ENCODE peak calls at places on chromosomes 3 and 15, in nine cellular contexts. One of them, this sample, is unnamed.
A peak's percentile ranks its signal among the peaks of the same experiment; 100 is the strongest.

GRCh38 chr3:132652640-132653270 is 6.9 kb downstream of the ACAD11 start:
- DNase-seq in GM23248: peak; percentile 68
- DNase-seq in AG04450: no peak
- DNase-seq in endodermal cell: no peak
- DNase-seq in psoas muscle: no peak
- DNase-seq in H7: no peak
- DNase-seq in tibial artery: no peak
- DNase-seq in Peyer's patch: no peak
- DNase-seq in heart left ventricle: no peak
- DNase-seq in this sample: no peak

GRCh38 chr3:161272524-161272923 is 51.4 kb downstream of the NMD3 start:
- DNase-seq in endodermal cell: no peak
- DNase-seq in H7: no peak
- DNase-seq in Peyer's patch: no peak
- DNase-seq in psoas muscle: no peak
- DNase-seq in GM23248: no peak
- DNase-seq in tibial artery: no peak
- DNase-seq in AG04450: no peak
- DNase-seq in heart left ventricle: no peak
- DNase-seq in this sample: no peak

GRCh38 chr15:64460737-64461576 is 579 bp downstream of the ZNF609 start:
- DNase-seq in tibial artery: peak; percentile 38
- DNase-seq in heart left ventricle: peak; percentile 28
- DNase-seq in H7: no peak
- DNase-seq in AG04450: peak; percentile 52
- DNase-seq in psoas muscle: no peak
- DNase-seq in Peyer's patch: peak; percentile 53
- DNase-seq in endodermal cell: peak; percentile 76
- DNase-seq in GM23248: peak; percentile 91
- DNase-seq in this sample: peak; percentile 69

GRCh38 chr3:84783281-84783680 is 175.5 kb upstream of the CADM2 start:
- DNase-seq in heart left ventricle: no peak
- DNase-seq in GM23248: no peak
- DNase-seq in tibial artery: no peak
- DNase-seq in Peyer's patch: no peak
- DNase-seq in psoas muscle: no peak
- DNase-seq in AG04450: no peak
- DNase-seq in H7: no peak
- DNase-seq in endodermal cell: no peak
- DNase-seq in this sample: no peak

GRCh38 chr3:194084284-194084683 is 51.7 kb upstream of the HES1 start:
- DNase-seq in psoas muscle: no peak
- DNase-seq in heart left ventricle: no peak
- DNase-seq in AG04450: no peak
- DNase-seq in GM23248: no peak
- DNase-seq in tibial artery: no peak
- DNase-seq in H7: no peak
- DNase-seq in endodermal cell: peak; percentile 47
- DNase-seq in Peyer's patch: peak; percentile 59
- DNase-seq in this sample: peak; percentile 25

GRCh38 chr3:165854696-165855095 is 17.5 kb upstream of the BCHE start:
- DNase-seq in psoas muscle: no peak
- DNase-seq in AG04450: no peak
- DNase-seq in Peyer's patch: no peak
- DNase-seq in heart left ventricle: no peak
- DNase-seq in tibial artery: no peak
- DNase-seq in endodermal cell: no peak
- DNase-seq in H7: peak; percentile 9
- DNase-seq in GM23248: peak; percentile 36
- DNase-seq in this sample: no peak

GRCh38 chr3:138944136-138944658 is 2.7 kb downstream of the FOXL2 start:
- DNase-seq in AG04450: no peak
- DNase-seq in tibial artery: no peak
- DNase-seq in Peyer's patch: no peak
- DNase-seq in GM23248: no peak
- DNase-seq in H7: peak; percentile 78
- DNase-seq in endodermal cell: peak; percentile 79
- DNase-seq in psoas muscle: no peak
- DNase-seq in heart left ventricle: no peak
- DNase-seq in this sample: no peak

GRCh38 chr3:14148041-14148985 is 23.5 kb downstream of the TMEM43 start:
- DNase-seq in Peyer's patch: no peak
- DNase-seq in AG04450: no peak
- DNase-seq in psoas muscle: no peak
- DNase-seq in endodermal cell: peak; percentile 93
- DNase-seq in GM23248: peak; percentile 37
- DNase-seq in heart left ventricle: no peak
- DNase-seq in tibial artery: no peak
- DNase-seq in H7: peak; percentile 88
- DNase-seq in this sample: no peak

GRCh38 chr15:89448825-89449224 is 47.6 kb downstream of the RHCG start:
- DNase-seq in Peyer's patch: no peak
- DNase-seq in GM23248: no peak
- DNase-seq in AG04450: no peak
- DNase-seq in endodermal cell: no peak
- DNase-seq in heart left ventricle: no peak
- DNase-seq in H7: no peak
- DNase-seq in tibial artery: no peak
- DNase-seq in psoas muscle: no peak
- DNase-seq in this sample: no peak

GRCh38 chr3:17639257-17639656 is 103.2 kb downstream of the TBC1D5 start:
- DNase-seq in endodermal cell: no peak
- DNase-seq in Peyer's patch: no peak
- DNase-seq in tibial artery: no peak
- DNase-seq in psoas muscle: no peak
- DNase-seq in AG04450: peak; percentile 37
- DNase-seq in H7: no peak
- DNase-seq in heart left ventricle: no peak
- DNase-seq in GM23248: peak; percentile 79
- DNase-seq in this sample: no peak

GRCh38 chr3:99505646-99506269 is 132.6 kb upstream of the COL8A1 start:
- DNase-seq in AG04450: peak; percentile 43
- DNase-seq in heart left ventricle: peak; percentile 68
- DNase-seq in GM23248: peak; percentile 99
- DNase-seq in H7: no peak
- DNase-seq in psoas muscle: peak; percentile 59
- DNase-seq in Peyer's patch: peak; percentile 62
- DNase-seq in endodermal cell: no peak
- DNase-seq in tibial artery: peak; percentile 87
- DNase-seq in this sample: peak; percentile 30

GRCh38 chr3:148023994-148024393 is 614.8 kb downstream of the ZIC1 start:
- DNase-seq in heart left ventricle: peak; percentile 24
- DNase-seq in endodermal cell: no peak
- DNase-seq in AG04450: peak; percentile 54
- DNase-seq in Peyer's patch: no peak
- DNase-seq in tibial artery: no peak
- DNase-seq in H7: no peak
- DNase-seq in GM23248: peak; percentile 93
- DNase-seq in psoas muscle: no peak
- DNase-seq in this sample: no peak

GRCh38 chr3:194837457-194838135 is 151.9 kb downstream of the FAM43A start:
- DNase-seq in psoas muscle: no peak
- DNase-seq in H7: no peak
- DNase-seq in Peyer's patch: no peak
- DNase-seq in endodermal cell: no peak
- DNase-seq in heart left ventricle: no peak
- DNase-seq in tibial artery: no peak
- DNase-seq in AG04450: no peak
- DNase-seq in GM23248: no peak
- DNase-seq in this sample: no peak

GRCh38 chr3:39277893-39278615 is 1.8 kb downstream of the CX3CR1 start:
- DNase-seq in psoas muscle: no peak
- DNase-seq in AG04450: no peak
- DNase-seq in endodermal cell: peak; percentile 47
- DNase-seq in H7: no peak
- DNase-seq in tibial artery: no peak
- DNase-seq in GM23248: no peak
- DNase-seq in Peyer's patch: no peak
- DNase-seq in heart left ventricle: no peak
- DNase-seq in this sample: peak; percentile 24

GRCh38 chr3:172096881-172097420 is 57.6 kb downstream of the FNDC3B start:
- DNase-seq in Peyer's patch: no peak
- DNase-seq in tibial artery: no peak
- DNase-seq in psoas muscle: no peak
- DNase-seq in heart left ventricle: no peak
- DNase-seq in GM23248: peak; percentile 82
- DNase-seq in AG04450: no peak
- DNase-seq in endodermal cell: no peak
- DNase-seq in H7: no peak
- DNase-seq in this sample: no peak

GRCh38 chr3:124793054-124793740 is 62.9 kb downstream of the UMPS start:
- DNase-seq in psoas muscle: no peak
- DNase-seq in Peyer's patch: no peak
- DNase-seq in H7: no peak
- DNase-seq in GM23248: peak; percentile 56
- DNase-seq in endodermal cell: peak; percentile 17
- DNase-seq in heart left ventricle: peak; percentile 13
- DNase-seq in AG04450: no peak
- DNase-seq in tibial artery: no peak
- DNase-seq in this sample: no peak

GRCh38 chr3:197878427-197878826 is 71.6 kb upstream of the RPL35A start:
- DNase-seq in GM23248: no peak
- DNase-seq in Peyer's patch: no peak
- DNase-seq in psoas muscle: no peak
- DNase-seq in tibial artery: no peak
- DNase-seq in heart left ventricle: no peak
- DNase-seq in AG04450: no peak
- DNase-seq in H7: no peak
- DNase-seq in endodermal cell: no peak
- DNase-seq in this sample: no peak

GRCh38 chr3:53243165-53243564 is 12.7 kb downstream of the TKT start:
- DNase-seq in GM23248: peak; percentile 74
- DNase-seq in psoas muscle: peak; percentile 61
- DNase-seq in heart left ventricle: no peak
- DNase-seq in endodermal cell: no peak
- DNase-seq in H7: peak; percentile 83
- DNase-seq in AG04450: no peak
- DNase-seq in Peyer's patch: no peak
- DNase-seq in tibial artery: no peak
- DNase-seq in this sample: no peak
- H3K4me3 ChIP-seq in GM23248: no peak overlapping the region
- H3K4me3 ChIP-seq in psoas muscle: no peak overlapping the region
- H3K4me3 ChIP-seq in heart left ventricle: no peak overlapping the region
- H3K4me3 ChIP-seq in endodermal cell: no peak overlapping the region
- H3K4me3 ChIP-seq in H7: no peak overlapping the region
- H3K4me3 ChIP-seq in AG04450: no peak overlapping the region
- H3K4me3 ChIP-seq in Peyer's patch: no peak overlapping the region
- H3K4me3 ChIP-seq in tibial artery: no peak overlapping the region
- H3K4me3 ChIP-seq in this sample: no peak overlapping the region

DNA sequence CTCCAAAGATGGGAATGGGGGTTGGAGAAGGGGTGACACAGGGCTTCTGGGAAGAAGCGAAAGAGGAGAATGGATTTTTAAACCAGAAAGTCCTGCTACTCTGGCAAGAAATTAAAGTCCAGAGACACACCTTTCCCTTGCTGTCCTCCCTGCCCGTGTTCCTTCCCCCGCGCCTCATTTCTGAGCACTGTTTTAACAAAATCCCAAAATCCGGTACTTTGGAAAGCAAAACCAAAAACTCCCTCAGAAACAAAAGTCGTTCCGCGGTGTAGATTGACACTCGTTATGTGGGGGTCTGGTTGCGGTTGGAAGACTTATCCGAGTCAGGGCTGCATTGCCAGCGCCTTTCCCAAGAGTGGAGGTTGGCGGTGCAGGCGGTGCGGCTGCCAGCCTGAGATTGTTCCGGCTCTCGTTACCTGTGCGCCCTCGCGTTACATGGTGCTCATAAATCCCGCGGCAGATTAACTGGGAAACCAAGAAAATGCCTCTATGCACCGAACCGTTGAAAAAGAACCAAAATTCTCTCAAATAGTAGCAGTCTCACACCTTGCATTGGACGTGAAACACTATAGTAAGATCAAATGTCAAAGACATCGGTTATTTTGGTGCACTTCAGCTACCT is 217.8 kb downstream of the MEIS2 start:
- DNase-seq in GM23248: peak; percentile 37
- DNase-seq in AG04450: no peak
- DNase-seq in tibial artery: no peak
- DNase-seq in heart left ventricle: no peak
- DNase-seq in endodermal cell: peak; percentile 73
- DNase-seq in H7: no peak
- DNase-seq in psoas muscle: peak; percentile 28
- DNase-seq in Peyer's patch: no peak
- DNase-seq in this sample: no peak
- H3K27me3 ChIP-seq in GM23248: peaks cover 11% of the 10 kb centered on the region
- H3K27me3 ChIP-seq in AG04450: peaks cover 70% of the 10 kb centered on the region
- H3K27me3 ChIP-seq in tibial artery: peaks cover 72% of the 10 kb centered on the region
- H3K27me3 ChIP-seq in heart left ventricle: peaks cover 11% of the 10 kb centered on the region
- H3K27me3 ChIP-seq in endodermal cell: peaks cover 100% of the 10 kb centered on the region
- H3K27me3 ChIP-seq in H7: peaks cover 99% of the 10 kb centered on the region
- H3K27me3 ChIP-seq in psoas muscle: peaks cover 39% of the 10 kb centered on the region
- H3K27me3 ChIP-seq in Peyer's patch: no peaks in the 10 kb centered on the region
- H3K27me3 ChIP-seq in this sample: no peaks in the 10 kb centered on the region

GRCh38 chr3:123066896-123067688 is at the start of gene PDIA5:
- DNase-seq in H7: peak; percentile 95
- DNase-seq in psoas muscle: peak; percentile 94
- DNase-seq in heart left ventricle: peak; percentile 95
- DNase-seq in AG04450: peak; percentile 66
- DNase-seq in tibial artery: peak; percentile 92
- DNase-seq in GM23248: peak; percentile 96
- DNase-seq in endodermal cell: peak; percentile 98
- DNase-seq in Peyer's patch: peak; percentile 92
- DNase-seq in this sample: peak; percentile 96

GRCh38 chr3:123068227-123069020 is 1.6 kb downstream of the PDIA5 start:
- DNase-seq in AG04450: no peak
- DNase-seq in tibial artery: no peak
- DNase-seq in endodermal cell: peak; percentile 87
- DNase-seq in GM23248: peak; percentile 57
- DNase-seq in Peyer's patch: no peak
- DNase-seq in psoas muscle: no peak
- DNase-seq in H7: peak; percentile 83
- DNase-seq in heart left ventricle: no peak
- DNase-seq in this sample: peak; percentile 53

GRCh38 chr3:123067689-123068226 is 933 bp downstream of the PDIA5 start:
- DNase-seq in endodermal cell: peak; percentile 71
- DNase-seq in psoas muscle: no peak
- DNase-seq in tibial artery: no peak
- DNase-seq in GM23248: peak; percentile 64
- DNase-seq in H7: no peak
- DNase-seq in Peyer's patch: peak; percentile 56
- DNase-seq in AG04450: no peak
- DNase-seq in heart left ventricle: no peak
- DNase-seq in this sample: no peak

GRCh38 chr3:123064914-123065313 is 1.9 kb upstream of the PDIA5 start:
- DNase-seq in H7: no peak
- DNase-seq in AG04450: no peak
- DNase-seq in GM23248: no peak
- DNase-seq in heart left ventricle: no peak
- DNase-seq in endodermal cell: no peak
- DNase-seq in Peyer's patch: no peak
- DNase-seq in psoas muscle: no peak
- DNase-seq in tibial artery: no peak
- DNase-seq in this sample: no peak

GRCh38 chr3:123066599-123066895 is 278 bp upstream of the PDIA5 start:
- DNase-seq in AG04450: no peak
- DNase-seq in Peyer's patch: no peak
- DNase-seq in tibial artery: no peak
- DNase-seq in heart left ventricle: no peak
- DNase-seq in GM23248: no peak
- DNase-seq in H7: no peak
- DNase-seq in endodermal cell: no peak
- DNase-seq in psoas muscle: no peak
- DNase-seq in this sample: no peak
- H3K4me3 ChIP-seq in AG04450: peak overlapping the region; percentile 95
- H3K4me3 ChIP-seq in Peyer's patch: peak overlapping the region; percentile 69
- H3K4me3 ChIP-seq in tibial artery: peak overlapping the region; percentile 80
- H3K4me3 ChIP-seq in heart left ventricle: no peak overlapping the region
- H3K4me3 ChIP-seq in GM23248: peak overlapping the region; percentile 90
- H3K4me3 ChIP-seq in H7: peak overlapping the region; percentile 97
- H3K4me3 ChIP-seq in endodermal cell: peak overlapping the region; percentile 94
- H3K4me3 ChIP-seq in psoas muscle: peak overlapping the region; percentile 97
- H3K4me3 ChIP-seq in this sample: peak overlapping the region; percentile 92

GRCh38 chr3:128515967-128516366 is 23.0 kb upstream of the GATA2 start:
- DNase-seq in heart left ventricle: no peak
- DNase-seq in Peyer's patch: no peak
- DNase-seq in tibial artery: no peak
- DNase-seq in H7: no peak
- DNase-seq in psoas muscle: no peak
- DNase-seq in endodermal cell: no peak
- DNase-seq in AG04450: no peak
- DNase-seq in GM23248: no peak
- DNase-seq in this sample: no peak
- H3K27me3 ChIP-seq in heart left ventricle: no peaks in the 10 kb centered on the region
- H3K27me3 ChIP-seq in Peyer's patch: no peaks in the 10 kb centered on the region
- H3K27me3 ChIP-seq in tibial artery: peaks cover 19% of the 10 kb centered on the region
- H3K27me3 ChIP-seq in H7: no peaks in the 10 kb centered on the region
- H3K27me3 ChIP-seq in psoas muscle: no peaks in the 10 kb centered on the region
- H3K27me3 ChIP-seq in endodermal cell: peaks cover 38% of the 10 kb centered on the region
- H3K27me3 ChIP-seq in AG04450: peaks cover 18% of the 10 kb centered on the region
- H3K27me3 ChIP-seq in GM23248: peaks cover 15% of the 10 kb centered on the region
- H3K27me3 ChIP-seq in this sample: no peaks in the 10 kb centered on the region

This sample was measured in ascending aorta.